ENCODE peak calls at places on chromosome 13, in four cellular contexts. M, R, D and O are unnamed samples.

GRCh38 chr13:94209110-94209509 is 270.4 kb downstream of the DCT start:
- DNase-seq in M (no peak), D (no peak), R (no peak), O (no peak)

GRCh38 chr13:113791761-113792160 is 32.7 kb downstream of the TMEM255B start:
- DNase-seq in D (no peak), M (peak; percentile 56), R (no peak), O (no peak)

GRCh38 chr13:26380930-26381329 is 127.0 kb downstream of the CDK8 start:
- DNase-seq in M (no peak), D (no peak), R (no peak), O (no peak)

GRCh38 chr13:91368676-91369425 is 21.4 kb downstream of the MIR17HG start:
- DNase-seq in D (no peak), M (no peak), R (no peak), O (no peak)

GRCh38 chr13:27004866-27005265 is 166.7 kb downstream of the USP12 start:
- DNase-seq in R (no peak), D (no peak), M (peak; percentile 56), O (no peak)

GRCh38 chr13:89214115-89214514 is 1542.9 kb downstream of the SLITRK5 start:
- DNase-seq in M (no peak), R (no peak), D (no peak), O (no peak)

GRCh38 chr13:21034602-21035190 is 26.7 kb downstream of the LATS2 start:
- DNase-seq in M (no peak), R (peak; percentile 26), D (no peak), O (no peak)

GRCh38 chr13:93766719-93767118 is 540.1 kb downstream of the GPC6 start:
- DNase-seq in R (no peak), D (no peak), M (no peak), O (no peak)

GRCh38 chr13:73059460-73060250 is 850 bp downstream of the KLF5 start:
- DNase-seq in R (peak; percentile 18), M (peak; percentile 92), D (peak; percentile 58), O (peak; percentile 72)

GRCh38 chr13:73090116-73090811 is 31.5 kb downstream of the KLF5 start:
- DNase-seq in R (no peak), M (no peak), D (no peak), O (no peak)

GRCh38 chr13:42703740-42704139 is 77.6 kb upstream of the FAM216B start:
- DNase-seq in R (no peak), D (no peak), M (no peak), O (no peak)

GRCh38 chr13:24351423-24351822 is 42.0 kb downstream of the C1QTNF9 start:
- DNase-seq in D (no peak), R (no peak), M (no peak), O (no peak)

GRCh38 chr13:24353736-24354135 is 44.4 kb downstream of the C1QTNF9 start:
- DNase-seq in R (no peak), M (no peak), D (no peak), O (no peak)

GRCh38 chr13:24348797-24349515 is 39.6 kb downstream of the C1QTNF9 start:
- DNase-seq in M (no peak), R (no peak), D (no peak), O (no peak)

DNA sequence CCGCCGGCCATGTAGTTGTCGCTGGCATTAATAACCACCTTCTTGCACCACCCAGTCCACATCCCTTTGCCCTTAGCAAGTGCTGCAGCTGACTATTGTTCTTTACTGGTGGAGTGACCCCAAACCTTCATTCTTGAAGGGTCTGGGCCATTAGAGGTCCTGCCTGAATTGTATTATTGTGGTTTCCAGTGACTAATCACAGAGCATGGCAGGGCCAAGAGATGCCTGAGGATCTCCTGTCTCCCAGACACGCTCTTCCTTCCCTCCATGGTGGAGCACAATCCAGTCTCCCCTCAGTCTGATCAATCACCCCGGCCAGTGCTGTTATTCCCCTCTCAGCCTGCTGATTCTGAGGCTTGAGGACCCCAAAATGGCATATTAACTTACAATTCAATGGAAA is 39.0 kb downstream of the C1QTNF9 start:
- DNase-seq in D (no peak), R (no peak), M (no peak), O (no peak)
- H3K27ac ChIP-seq in D (no peak overlapping the region), R (no peak overlapping the region), M (no peak overlapping the region), O (no peak overlapping the region)

DNA sequence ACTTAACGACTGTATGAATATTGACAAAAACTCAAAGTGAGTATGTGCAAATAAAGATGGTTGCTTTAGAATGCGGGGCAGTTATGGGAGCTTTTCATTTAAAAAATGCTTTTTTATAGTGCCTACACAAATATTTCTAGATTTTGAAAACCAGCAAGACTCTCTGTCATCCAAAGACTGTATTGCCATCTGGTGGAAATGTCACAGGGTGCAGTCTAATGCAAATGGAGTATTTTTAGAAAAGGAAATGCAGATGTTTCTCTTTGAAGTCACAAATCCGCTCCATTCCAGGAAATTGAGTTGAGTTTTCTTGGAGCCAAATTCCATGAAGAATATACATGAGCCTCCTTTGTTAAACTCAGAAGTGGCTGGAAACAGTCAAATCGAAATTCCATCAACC is 2.3 kb upstream of the C1QTNF9B start:
- DNase-seq in M (no peak), R (peak; percentile 37), D (no peak), O (no peak)
- TF ChIP-seq CTCF in M (peak; percentile 55), R (no peak), D (peak; percentile 58), O (peak; percentile 51)

GRCh38 chr13:46749951-46750350 is 47.0 kb downstream of the ESD start:
- DNase-seq in D (no peak), M (no peak), R (no peak), O (no peak)

GRCh38 chr13:46743191-46743590 is 53.8 kb downstream of the ESD start:
- DNase-seq in M (no peak), D (no peak), R (no peak), O (no peak)

GRCh38 chr13:46748300-46748699 is 48.7 kb downstream of the ESD start:
- DNase-seq in M (no peak), R (no peak), D (no peak), O (peak; percentile 44)

GRCh38 chr13:46745062-46745461 is 51.9 kb downstream of the ESD start:
- DNase-seq in D (no peak), M (no peak), R (no peak), O (no peak)

DNA sequence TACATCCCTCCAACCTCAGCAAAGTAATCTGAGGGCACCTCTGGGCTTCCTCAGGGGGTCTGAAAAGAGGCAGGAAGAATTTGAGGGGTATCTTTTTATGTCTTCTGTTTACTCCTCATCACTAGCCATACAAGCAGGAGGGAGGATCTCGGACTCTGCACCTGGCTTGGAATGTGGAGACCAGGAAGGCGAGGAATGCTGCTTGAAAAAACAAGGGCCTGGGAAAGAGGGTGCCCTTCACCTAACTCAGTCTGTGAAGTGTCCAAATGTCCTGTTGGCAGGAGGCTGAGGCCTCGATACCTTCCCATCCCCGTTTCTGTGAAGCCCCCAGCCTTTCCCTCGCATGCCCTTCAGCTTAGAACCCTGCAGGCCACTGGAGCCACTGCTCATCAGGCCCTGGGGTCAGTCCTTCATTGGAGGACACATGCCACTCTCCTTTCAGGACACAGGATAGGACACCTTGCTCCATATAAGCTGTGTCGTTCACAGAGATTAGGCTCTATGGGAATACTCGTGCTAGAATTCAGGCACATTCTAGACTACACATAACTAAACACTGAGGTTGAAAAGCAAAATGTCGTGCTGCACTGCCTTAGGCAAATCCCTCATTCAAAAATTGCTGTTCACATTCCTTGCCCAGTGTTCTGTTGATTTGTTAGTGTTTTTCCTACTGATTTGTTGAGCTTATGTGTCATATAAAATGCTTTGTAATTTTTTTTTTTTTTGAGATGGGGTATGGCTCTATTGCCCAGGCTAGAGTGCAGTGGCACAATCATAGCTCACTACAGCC is 49.7 kb downstream of the ESD start:
- DNase-seq in M (no peak), D (no peak), R (no peak), O (no peak)
- H3K36me3 ChIP-seq in M (no peaks in the 10 kb centered on the region), D (peaks cover 39% of the 10 kb centered on the region), R (no peaks in the 10 kb centered on the region), O (no peaks in the 10 kb centered on the region)

GRCh38 chr13:46602531-46602930 is 49.6 kb downstream of the LRCH1 start:
- DNase-seq in D (no peak), R (no peak), M (no peak), O (no peak)

GRCh38 chr13:46603165-46603603 is 50.2 kb downstream of the LRCH1 start:
- DNase-seq in D (no peak), R (no peak), M (no peak), O (no peak)

GRCh38 chr13:46605824-46606554 is 53.0 kb downstream of the LRCH1 start:
- DNase-seq in D (no peak), M (no peak), R (no peak), O (no peak)

GRCh38 chr13:46605089-46605488 is 52.1 kb downstream of the LRCH1 start:
- DNase-seq in D (no peak), R (peak; percentile 31), M (no peak), O (no peak)

GRCh38 chr13:46604226-46604968 is 51.4 kb downstream of the LRCH1 start:
- DNase-seq in R (no peak), M (no peak), D (no peak), O (no peak)
- H3K27ac ChIP-seq in R (peak overlapping the region; percentile 54), M (peak overlapping the region; percentile 49), D (no peak overlapping the region), O (peak overlapping the region; percentile 29)

GRCh38 chr13:36431204-36432105 is 840 bp upstream of the CCNA1 start:
- DNase-seq in R (no peak), D (peak; percentile 18), M (peak; percentile 83), O (peak; percentile 12)

GRCh38 chr13:36432106-36432544 is at the start of gene CCNA1:
- DNase-seq in M (peak; percentile 83), D (peak; percentile 24), R (peak; percentile 23), O (peak; percentile 60)

GRCh38 chr13:36428083-36428482 is 4.2 kb upstream of the CCNA1 start:
- DNase-seq in M (no peak), D (no peak), R (no peak), O (no peak)

DNA sequence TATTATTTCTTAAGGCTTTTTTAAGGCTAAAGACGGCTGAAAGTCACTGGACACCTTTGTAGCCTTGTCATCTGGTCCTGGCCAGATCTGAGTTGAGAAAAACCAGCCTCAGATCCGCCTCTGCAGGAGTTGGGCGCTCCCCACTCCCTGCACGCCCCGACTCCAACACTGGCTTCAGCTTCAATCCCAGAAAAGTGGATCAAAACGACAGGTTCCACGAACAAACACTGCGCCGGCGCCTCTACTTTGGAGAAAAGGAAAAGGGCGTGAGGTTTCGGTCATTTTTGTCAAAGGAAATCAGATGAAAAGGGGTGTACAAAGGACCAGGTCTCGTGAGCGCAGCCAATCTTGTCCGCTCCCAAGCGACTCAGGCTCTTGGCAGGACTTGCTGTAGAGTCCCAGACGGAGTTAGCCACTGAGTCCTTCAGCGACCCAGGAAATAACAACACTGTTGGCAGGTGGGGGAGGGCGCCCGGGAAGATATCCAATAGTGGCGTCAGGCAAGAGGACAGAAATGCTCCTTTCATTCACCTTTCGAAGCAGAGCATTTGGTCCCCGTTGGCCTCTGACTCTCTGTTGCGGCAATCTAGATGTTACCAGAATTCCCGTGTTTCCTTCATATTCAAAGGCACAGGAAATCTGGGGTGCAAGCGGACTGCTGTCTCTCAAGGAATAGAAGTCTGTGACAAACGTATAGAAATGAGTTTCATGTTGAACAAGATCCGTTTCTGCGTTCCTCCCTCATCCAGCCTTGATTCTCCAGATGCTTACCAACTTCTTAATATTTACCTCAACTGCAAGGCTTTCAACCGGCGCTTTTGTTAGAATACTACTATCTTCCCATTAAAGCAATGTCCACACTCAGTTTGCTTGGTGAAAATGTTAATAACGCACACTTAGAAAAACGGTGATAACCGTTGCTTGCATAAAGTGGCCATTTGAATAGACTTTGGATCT is 1.8 kb upstream of the CCNA1 start:
- DNase-seq in D (peak; percentile 18), M (no peak), R (peak; percentile 17), O (peak; percentile 48)
- TF ChIP-seq CTCF in D (no peak), M (no peak), R (no peak), O (no peak)

DNA sequence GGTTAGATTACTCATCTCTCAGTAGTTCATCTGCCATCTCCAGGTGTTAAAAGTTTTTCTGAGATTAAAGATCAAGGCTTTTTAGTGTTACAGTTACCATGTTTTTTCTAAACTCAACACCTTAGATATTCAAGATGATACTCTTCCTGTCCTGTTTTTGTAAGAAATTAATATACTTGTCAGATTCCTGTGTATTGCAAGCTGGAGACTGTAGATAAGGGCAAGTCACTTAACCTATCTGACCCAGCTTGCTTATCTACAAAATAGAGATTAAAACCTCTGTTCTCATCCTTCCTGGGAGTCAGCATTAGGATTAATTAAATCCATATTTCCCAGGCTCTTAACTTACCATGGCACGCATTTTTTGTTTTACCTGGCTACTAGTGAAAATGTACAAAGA is 25.2 kb downstream of the SUGT1 start:
- DNase-seq in M (no peak), D (no peak), R (no peak), O (no peak)
- H3K36me3 ChIP-seq in M (peaks cover 8% of the 10 kb centered on the region), D (peaks cover 75% of the 10 kb centered on the region), R (no peaks in the 10 kb centered on the region), O (no peaks in the 10 kb centered on the region)